ENCODE peak calls at places on chromosomes 13 and 19, in eight cellular contexts. B is GM03348, D is H1, G is neural progenitor cell, U is skeletal muscle cell, M is NCI-H226, Y is GF-D8, C is kidney. S is an unnamed sample.

GRCh38 chr19:21468791-21469190 is 36.6 kb upstream of the ZNF429 start:
- DNase-seq in B (no peak), D (no peak), G (peak), U (no peak), M (no peak), Y (no peak), C (no peak), S (no peak)

GRCh38 chr19:58558623-58559274 is 338 bp upstream of the UBE2M start:
- DNase-seq in B (peak), D (peak), G (peak), U (peak), M (peak), Y (no peak), C (peak), S (no peak)

GRCh38 chr19:42191855-42192254 is 25.6 kb downstream of the DEDD2 start:
- DNase-seq in B (no peak), D (no peak), G (no peak), U (peak), M (peak), Y (no peak), C (no peak), S (no peak)

GRCh38 chr13:45658586-45659235 is 43.2 kb upstream of the ERICH6B start:
- DNase-seq in B (peak), D (no peak), G (no peak), U (peak), M (peak), Y (no peak), C (no peak), S (no peak)

GRCh38 chr19:1843646-1844394 is 4.5 kb downstream of the REXO1 start:
- DNase-seq in B (no peak), D (no peak), G (peak), U (no peak), M (no peak), Y (no peak), C (no peak), S (no peak)

GRCh38 chr13:27264648-27265047 is 6.0 kb upstream of the RASL11A start:
- DNase-seq in B (no peak), D (no peak), G (no peak), U (no peak), M (no peak), Y (no peak), C (no peak), S (no peak)

GRCh38 chr13:99941911-99942310 is 29.7 kb downstream of the ZIC5 start:
- DNase-seq in B (no peak), D (no peak), G (no peak), U (no peak), M (no peak), Y (no peak), C (no peak), S (no peak)

GRCh38 chr13:76759877-76760276 is 126.3 kb downstream of the KCTD12 start:
- DNase-seq in B (no peak), D (no peak), G (no peak), U (no peak), M (peak), Y (no peak), C (no peak), S (no peak)

GRCh38 chr19:932647-933552 is 7.1 kb downstream of the ARID3A start:
- DNase-seq in B (peak), D (peak), G (peak), U (peak), M (peak), Y (no peak), C (peak), S (no peak)

GRCh38 chr19:2949939-2950285 is 5.1 kb upstream of the ZNF77 start:
- DNase-seq in B (no peak), D (no peak), G (no peak), U (no peak), M (peak), Y (peak), C (no peak), S (no peak)

GRCh38 chr19:16435999-16436650 is 35.6 kb downstream of the EPS15L1 start:
- DNase-seq in B (no peak), D (no peak), G (no peak), U (no peak), M (no peak), Y (no peak), C (no peak), S (no peak)

GRCh38 chr19:8392017-8392591 is 1.9 kb downstream of the RAB11B start:
- DNase-seq in B (peak), D (no peak), G (no peak), U (no peak), M (no peak), Y (no peak), C (peak), S (no peak)

GRCh38 chr13:97257800-97258799 is 36.0 kb downstream of the MBNL2 start:
- DNase-seq in B (peak), D (no peak), G (peak), U (no peak), M (peak), Y (no peak), C (peak), S (no peak)

GRCh38 chr13:63902141-63902540 is 2486.5 kb upstream of the PCDH20 start:
- DNase-seq in B (no peak), D (no peak), G (no peak), U (no peak), M (no peak), Y (no peak), C (no peak), S (no peak)